ENCODE peak calls at places on chromosomes 16 and 17, in seven cellular contexts. H is lower leg skin, I is esophagus squamous epithelium, F is breast epithelium, C is adrenal gland, A is A549, M is transverse colon. Q is an unnamed sample.

GRCh38 chr17:72967963-72968585 is 124.4 kb downstream of the SLC39A11 start:
- DNase-seq in F (no peak), C (no peak), A (no peak), H (no peak), M (no peak), I (no peak), Q (no peak)

GRCh38 chr16:71629617-71630016 is 3.6 kb downstream of the MARVELD3 start:
- DNase-seq in A (no peak), F (no peak), H (no peak), M (no peak), C (no peak), I (no peak), Q (no peak)

GRCh38 chr16:85137323-85138072 is 25.2 kb upstream of the CIBAR2 start:
- DNase-seq in I (no peak), M (peak; percentile 85), A (peak; percentile 42), C (peak; percentile 97), F (peak; percentile 89), H (peak; percentile 98), Q (peak; percentile 93)

GRCh38 chr16:23072084-23072599 is 77.1 kb downstream of the USP31 start:
- DNase-seq in H (no peak), C (peak; percentile 94), F (peak; percentile 59), A (peak; percentile 88), I (no peak), M (peak; percentile 84), Q (peak; percentile 93)

GRCh38 chr17:60555786-60556185 is 29.7 kb upstream of the APPBP2 start:
- DNase-seq in M (no peak), I (no peak), F (no peak), A (no peak), H (no peak), C (no peak), Q (no peak)

GRCh38 chr16:68064791-68065365 is 20.3 kb upstream of the NFATC3 start:
- DNase-seq in H (peak; percentile 93), I (no peak), C (peak; percentile 75), M (peak; percentile 78), F (no peak), A (peak; percentile 67), Q (peak; percentile 79)

GRCh38 chr17:4043862-4044261 is 79.6 kb upstream of the ATP2A3 start:
- DNase-seq in M (peak; percentile 74), C (no peak), A (no peak), F (no peak), H (no peak), I (no peak), Q (no peak)

GRCh38 chr17:73148540-73149334 is 16.1 kb upstream of the SSTR2 start:
- DNase-seq in F (no peak), C (no peak), A (no peak), H (no peak), M (no peak), I (no peak), Q (no peak)

GRCh38 chr16:88686062-88686438 is 257 bp downstream of the SNAI3 start:
- DNase-seq in C (no peak), A (no peak), H (no peak), I (no peak), F (no peak), M (peak; percentile 64), Q (no peak)

GRCh38 chr16:64131423-64131822 is 990.4 kb downstream of the CDH11 start:
- DNase-seq in C (no peak), F (no peak), H (no peak), I (no peak), M (no peak), A (no peak), Q (no peak)

GRCh38 chr17:7950578-7950977 is 18.6 kb downstream of the CNTROB start:
- DNase-seq in I (no peak), A (no peak), H (no peak), C (no peak), M (no peak), F (no peak), Q (no peak)

GRCh38 chr17:80110927-80111701 is 9.7 kb downstream of the GAA start:
- DNase-seq in M (no peak), C (no peak), A (no peak), F (no peak), I (no peak), H (peak; percentile 75), Q (no peak)

GRCh38 chr17:19996502-19996901 is 12.7 kb upstream of the SPECC1 start:
- DNase-seq in A (no peak), I (no peak), H (no peak), C (no peak), M (no peak), F (no peak), Q (no peak)

GRCh38 chr16:10386517-10387377 is 886 bp downstream of the ATF7IP2 start:
- DNase-seq in C (no peak), F (no peak), I (no peak), A (peak; percentile 29), H (no peak), M (no peak), Q (no peak)

GRCh38 chr16:4261557-4262172 is 11.2 kb downstream of the TFAP4 start:
- DNase-seq in A (peak; percentile 78), H (no peak), F (no peak), C (peak; percentile 49), I (no peak), M (peak; percentile 24), Q (peak; percentile 70)

GRCh38 chr16:4505356-4506153 is 29.4 kb downstream of the HMOX2 start:
- DNase-seq in F (peak; percentile 27), M (peak; percentile 67), C (no peak), I (no peak), A (no peak), H (no peak), Q (no peak)

GRCh38 chr16:76854234-76854633 is 336.8 kb upstream of the MON1B start:
- DNase-seq in M (no peak), H (no peak), F (no peak), A (peak; percentile 29), C (peak; percentile 8), I (no peak), Q (no peak)

DNA sequence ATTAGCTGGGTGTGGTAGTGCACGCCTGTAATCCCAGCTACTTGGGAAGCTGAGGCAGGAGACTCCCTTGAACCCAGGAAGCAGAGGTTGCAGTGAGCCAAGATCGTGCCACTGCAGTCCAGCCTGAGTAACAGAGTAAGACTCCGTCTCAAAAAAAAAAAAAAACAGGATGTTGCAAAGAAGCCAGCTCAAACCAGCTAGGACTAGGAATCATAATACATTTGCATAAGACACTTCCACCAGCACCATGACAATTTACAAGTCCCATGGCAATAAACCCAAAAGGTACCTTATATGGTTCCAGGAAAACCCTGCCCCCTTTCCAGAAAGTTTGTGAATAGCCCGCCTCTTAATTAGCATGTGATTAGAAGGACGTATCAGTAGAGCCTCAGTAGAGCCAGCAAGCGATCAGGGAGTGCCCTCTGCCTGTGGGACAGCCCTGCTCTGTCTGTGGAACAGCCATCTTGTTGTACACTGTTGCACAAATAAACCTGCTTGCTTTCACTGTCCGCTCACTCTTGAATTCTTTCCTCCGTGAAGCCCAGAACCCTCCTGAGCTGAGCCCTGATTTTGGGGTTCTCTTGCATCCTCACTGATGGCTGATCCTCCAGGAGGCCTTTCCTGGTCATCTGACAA is 14.1 kb downstream of the NUPR1 start:
- DNase-seq in M (no peak), I (no peak), A (no peak), H (no peak), F (no peak), C (no peak), Q (no peak)
- TF ChIP-seq CTCF in M (no peak), I (no peak), A (no peak), H (no peak), F (no peak), C (no peak), Q (no peak)

DNA sequence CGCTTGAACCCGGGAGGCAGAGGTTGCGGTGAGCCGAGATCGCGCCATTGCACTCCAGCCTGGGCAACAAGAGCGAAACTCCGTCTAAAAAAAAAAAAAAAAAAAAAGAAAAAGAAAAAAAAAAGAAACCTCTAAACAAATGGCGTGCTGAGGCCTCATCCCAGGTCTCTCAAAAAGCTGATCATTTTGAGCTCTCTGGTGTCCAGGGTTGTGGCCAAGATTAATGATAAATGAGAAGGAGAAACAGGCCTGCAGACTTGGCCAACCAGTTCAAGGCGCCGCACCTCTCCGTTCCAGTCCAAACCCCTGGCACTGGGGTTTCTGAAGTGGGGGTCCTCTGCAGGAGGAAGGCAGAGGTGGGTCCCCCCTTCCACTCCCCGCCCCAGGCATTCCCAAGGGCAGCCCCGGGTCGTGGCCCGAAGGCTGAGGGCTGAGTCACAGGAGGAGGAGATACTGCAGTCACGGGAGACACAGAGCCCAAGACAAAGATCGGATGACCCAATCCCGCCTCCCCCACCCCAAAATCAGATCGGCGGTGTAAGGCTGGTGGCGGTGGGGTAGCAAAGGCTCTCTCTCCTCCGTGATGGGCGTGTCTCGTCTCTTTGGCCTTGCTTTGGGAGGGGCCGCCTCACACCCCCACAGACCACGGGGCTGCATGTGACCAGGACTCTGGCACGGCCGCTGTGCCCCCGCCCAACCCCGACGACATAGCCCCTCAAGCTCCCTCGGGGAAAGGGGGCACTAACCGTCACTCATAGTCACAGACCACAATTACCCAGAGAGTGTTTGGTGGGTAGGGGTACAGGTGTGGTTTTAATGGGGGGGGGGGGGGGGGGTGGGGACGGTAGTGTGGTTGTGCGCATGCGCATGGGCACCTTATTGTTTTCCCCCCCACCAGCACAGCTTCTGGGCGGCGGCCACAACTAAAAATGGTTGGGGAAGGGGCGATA is 1.1 kb downstream of the VAT1 start:
- DNase-seq in H (peak; percentile 97), A (peak; percentile 70), F (peak; percentile 77), M (peak; percentile 67), C (peak; percentile 92), I (no peak), Q (peak; percentile 90)
- TF ChIP-seq POLR2A in H (no peak), A (peak; percentile 21), F (peak; percentile 39), M (peak; percentile 21), C (peak; percentile 90), I (peak; percentile 28), Q (no peak)

GRCh38 chr17:82298538-82299421 is 18.6 kb downstream of the CD7 start:
- DNase-seq in H (no peak), C (no peak), A (no peak), F (no peak), I (no peak), M (no peak), Q (no peak)

GRCh38 chr17:82300707-82301270 is 16.6 kb downstream of the CD7 start:
- DNase-seq in C (peak; percentile 73), H (peak; percentile 94), A (peak; percentile 68), M (peak; percentile 84), F (peak; percentile 67), I (no peak), Q (peak; percentile 65)

GRCh38 chr17:82301300-82301915 is 16.0 kb downstream of the CD7 start:
- DNase-seq in F (no peak), A (no peak), C (no peak), M (no peak), H (no peak), I (no peak), Q (no peak)

GRCh38 chr17:82299452-82299851 is 18.0 kb downstream of the CD7 start:
- DNase-seq in A (no peak), F (no peak), M (no peak), C (no peak), H (no peak), I (no peak), Q (no peak)

DNA sequence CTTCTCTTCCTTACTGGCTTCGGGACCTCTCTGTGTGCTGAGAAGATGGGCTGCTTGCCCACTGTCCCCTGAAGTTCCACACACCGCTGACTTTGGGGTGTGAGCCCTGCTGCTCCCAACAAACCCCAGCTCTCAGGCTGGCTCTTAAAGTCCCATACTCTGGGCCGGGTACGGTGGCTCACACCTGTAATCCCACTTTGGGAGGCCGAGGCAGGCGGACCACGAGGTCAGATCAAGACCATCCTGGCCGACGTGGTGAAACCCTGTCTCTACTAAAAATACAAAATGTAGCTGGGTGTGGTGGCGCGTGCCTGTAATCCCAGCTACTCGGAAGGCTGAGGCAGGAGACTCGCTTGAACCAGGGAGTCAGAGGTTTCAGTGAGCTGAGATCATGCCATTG is 17.2 kb downstream of the CD7 start:
- DNase-seq in A (no peak), F (no peak), C (no peak), M (no peak), H (no peak), I (no peak), Q (no peak)
- TF ChIP-seq CTCF in A (no peak), F (no peak), C (no peak), M (no peak), H (no peak), I (no peak), Q (no peak)

GRCh38 chr17:15502315-15503112 is 35.1 kb upstream of the CDRT4 start:
- DNase-seq in M (peak; percentile 85), C (peak; percentile 85), I (peak; percentile 20), A (peak; percentile 71), F (peak; percentile 90), H (peak; percentile 98), Q (peak; percentile 95)
- TF ChIP-seq POLR2A in M (peak; percentile 14), C (no peak), I (no peak), A (no peak), F (no peak), H (no peak), Q (no peak)